ENCODE peak calls at places on chromosome 11, in nine cellular contexts. D is naive thymus-derived CD4-positive, alpha-beta T cell; W is A549; Q is caudate nucleus; Y is DND-41; X is transverse colon; Z is CD8-positive, alpha-beta T cell; T is effector memory CD4-positive, alpha-beta T cell; J is RWPE1. E is an unnamed sample.

GRCh38 chr11:105357764-105358163 is 218.2 kb upstream of the CARD18 start:
- DNase-seq in T (no peak), Q (no peak), X (no peak), Y (no peak), Z (no peak), J (no peak), D (no peak), W (no peak), E (no peak)

GRCh38 chr11:9675691-9676090 is 11.8 kb downstream of the SWAP70 start:
- DNase-seq in Z (no peak), Q (no peak), Y (no peak), D (no peak), T (no peak), J (no peak), X (no peak), W (no peak), E (no peak)

GRCh38 chr11:62256281-62256680 is 13.7 kb upstream of the SCGB2A2 start:
- DNase-seq in D (no peak), Y (no peak), X (no peak), T (no peak), Z (no peak), Q (no peak), J (peak), W (no peak), E (no peak)

GRCh38 chr11:70418130-70418529 is 19.8 kb downstream of the CTTN start:
- DNase-seq in Z (no peak), X (no peak), J (no peak), W (no peak), Y (no peak), Q (no peak), D (no peak), T (no peak), E (no peak)

GRCh38 chr11:131889146-131889577 is 518.7 kb downstream of the NTM start:
- DNase-seq in Q (no peak), Y (no peak), T (no peak), D (no peak), W (no peak), J (no peak), X (no peak), Z (no peak), E (no peak)

GRCh38 chr11:115206365-115207022 is 297.7 kb downstream of the CADM1 start:
- DNase-seq in W (no peak), X (no peak), T (no peak), D (no peak), Z (no peak), J (no peak), Q (no peak), Y (no peak), E (no peak)

GRCh38 chr11:64138413-64138812 is 27.5 kb downstream of the MACROD1 start:
- DNase-seq in T (no peak), Z (no peak), Q (no peak), J (no peak), D (no peak), Y (no peak), W (no peak), X (no peak), E (no peak)

GRCh38 chr11:118436639-118437045 is 350 bp downstream of the KMT2A start:
- DNase-seq in Y (no peak), Q (no peak), X (peak), Z (no peak), J (peak), W (no peak), D (no peak), T (no peak), E (peak)

GRCh38 chr11:105923814-105924213 is 98.2 kb downstream of the MSANTD4 start:
- DNase-seq in T (no peak), J (no peak), Y (no peak), W (no peak), D (no peak), Z (no peak), X (no peak), Q (no peak), E (no peak)

GRCh38 chr11:33778682-33779081 is 4.4 kb upstream of the FBXO3 start:
- DNase-seq in X (no peak), Y (no peak), Q (no peak), Z (no peak), T (no peak), W (no peak), D (no peak), J (no peak), E (no peak)

GRCh38 chr11:93741882-93742226 is 382 bp downstream of the C11orf54 start:
- DNase-seq in Q (no peak), X (peak), Y (no peak), J (peak), D (no peak), Z (no peak), T (no peak), W (peak), E (no peak)

GRCh38 chr11:3894128-3894731 is 38.8 kb downstream of the STIM1 start:
- DNase-seq in J (no peak), D (no peak), Z (no peak), X (peak), W (no peak), Y (peak), Q (no peak), T (no peak), E (no peak)

GRCh38 chr11:9927670-9928069 is 263.8 kb downstream of the SWAP70 start:
- DNase-seq in Q (no peak), T (no peak), D (no peak), W (no peak), X (no peak), Y (no peak), J (no peak), Z (no peak), E (no peak)

GRCh38 chr11:90222152-90222458 is 744 bp downstream of the CHORDC1 start:
- DNase-seq in W (no peak), Q (no peak), Y (no peak), X (no peak), Z (no peak), J (peak), D (no peak), T (no peak), E (no peak)

GRCh38 chr11:104033134-104033533 is 3.3 kb upstream of the DDI1 start:
- DNase-seq in Z (no peak), D (no peak), J (peak), X (no peak), W (peak), Y (no peak), T (no peak), Q (no peak), E (no peak)

GRCh38 chr11:95147364-95147905 is 57.8 kb downstream of the ENDOD1 start:
- DNase-seq in Q (no peak), Z (no peak), T (no peak), Y (no peak), D (no peak), X (no peak), J (peak), W (peak), E (no peak)

GRCh38 chr11:86726118-86726748 is 53.8 kb upstream of the ME3 start:
- DNase-seq in T (no peak), J (peak), X (no peak), Y (no peak), D (no peak), Z (no peak), W (peak), Q (no peak), E (no peak)

GRCh38 chr11:4084406-4084805 is 10.2 kb upstream of the RRM1 start:
- DNase-seq in Y (no peak), Q (no peak), T (no peak), W (no peak), Z (no peak), X (no peak), D (no peak), J (no peak), E (no peak)

GRCh38 chr11:130555251-130555841 is 106.9 kb downstream of the ADAMTS15 start:
- DNase-seq in X (no peak), J (no peak), Y (no peak), D (no peak), Z (no peak), W (no peak), Q (no peak), T (no peak), E (no peak)

GRCh38 chr11:126720539-126721235 is 279.9 kb downstream of the KIRREL3 start:
- DNase-seq in D (no peak), J (no peak), X (no peak), W (no peak), Y (no peak), Q (no peak), T (no peak), Z (no peak), E (no peak)

GRCh38 chr11:88284306-88285057 is 53.1 kb downstream of the CTSC start:
- DNase-seq in Y (no peak), Z (no peak), D (no peak), T (no peak), J (no peak), Q (no peak), X (no peak), W (no peak), E (no peak)

GRCh38 chr11:43515090-43515489 is 156.4 kb downstream of the TTC17 start:
- DNase-seq in T (no peak), X (no peak), Y (no peak), J (no peak), Q (no peak), D (no peak), W (peak), Z (no peak), E (no peak)

DNA sequence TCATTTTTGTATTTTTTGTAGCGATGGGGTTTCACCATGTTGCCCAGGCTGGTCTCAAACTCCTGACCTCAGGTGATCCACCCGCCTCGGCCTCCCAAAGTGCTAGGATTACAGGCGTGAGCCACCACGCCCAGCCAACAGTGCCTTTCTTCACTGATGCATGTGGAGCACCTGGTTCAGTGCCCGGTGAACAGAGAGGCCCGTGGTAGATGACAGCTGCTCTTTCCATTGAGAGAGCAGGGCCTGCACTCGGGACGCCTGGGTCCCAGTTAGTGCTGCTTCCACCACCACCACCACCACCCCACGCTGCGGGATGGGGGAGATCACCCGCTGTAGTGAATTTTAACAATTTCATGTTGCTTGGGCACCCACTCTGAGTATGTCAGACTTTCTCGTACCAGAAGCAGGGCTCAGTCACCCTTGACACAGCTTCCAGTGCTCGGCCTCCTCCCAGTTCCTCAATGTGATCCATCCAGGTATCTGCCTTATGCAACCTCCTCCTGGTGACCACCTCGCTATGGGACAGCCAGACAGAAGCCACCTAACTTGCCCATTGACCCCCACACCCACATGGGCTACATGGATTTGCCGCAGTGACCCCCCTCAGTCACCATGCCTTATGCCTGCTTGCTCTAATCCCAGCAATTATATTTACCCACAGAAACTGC is 36.6 kb downstream of the ARRB1 start:
- DNase-seq in T (no peak), Q (no peak), W (no peak), J (no peak), X (no peak), Z (no peak), Y (no peak), D (no peak), E (no peak)
- H3K27ac ChIP-seq in T (no peak), Q (no peak), W (no peak), J (no peak), X (peak), Z (no peak), Y (no peak), D (no peak), E (no peak)

DNA sequence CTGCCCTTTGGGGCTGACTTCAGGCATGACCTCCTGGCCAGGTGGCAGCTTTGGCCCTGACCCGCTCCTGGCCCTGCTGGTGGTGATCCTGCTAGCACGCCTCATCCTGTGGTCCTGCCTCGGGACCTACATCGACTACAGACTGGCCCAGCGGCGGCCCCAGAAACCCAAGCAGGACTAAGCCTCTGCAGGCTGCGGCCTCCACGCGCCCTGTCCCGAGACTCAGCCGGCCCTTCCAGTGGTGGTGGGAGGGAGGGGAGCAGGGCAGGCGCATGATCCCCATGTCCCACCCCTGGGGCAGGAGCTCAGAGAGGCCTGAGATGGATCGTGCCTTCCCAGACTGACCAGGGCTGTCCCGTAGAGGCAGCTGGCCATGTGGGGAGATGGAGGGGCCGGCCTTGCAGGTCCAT is 2.1 kb downstream of the SMIM38 start:
- DNase-seq in W (no peak), X (no peak), Q (no peak), Y (no peak), J (no peak), Z (no peak), T (no peak), D (no peak), E (no peak)
- H3K27ac ChIP-seq in W (no peak), X (no peak), Q (peak), Y (no peak), J (no peak), Z (no peak), T (no peak), D (no peak), E (no peak)

DNA sequence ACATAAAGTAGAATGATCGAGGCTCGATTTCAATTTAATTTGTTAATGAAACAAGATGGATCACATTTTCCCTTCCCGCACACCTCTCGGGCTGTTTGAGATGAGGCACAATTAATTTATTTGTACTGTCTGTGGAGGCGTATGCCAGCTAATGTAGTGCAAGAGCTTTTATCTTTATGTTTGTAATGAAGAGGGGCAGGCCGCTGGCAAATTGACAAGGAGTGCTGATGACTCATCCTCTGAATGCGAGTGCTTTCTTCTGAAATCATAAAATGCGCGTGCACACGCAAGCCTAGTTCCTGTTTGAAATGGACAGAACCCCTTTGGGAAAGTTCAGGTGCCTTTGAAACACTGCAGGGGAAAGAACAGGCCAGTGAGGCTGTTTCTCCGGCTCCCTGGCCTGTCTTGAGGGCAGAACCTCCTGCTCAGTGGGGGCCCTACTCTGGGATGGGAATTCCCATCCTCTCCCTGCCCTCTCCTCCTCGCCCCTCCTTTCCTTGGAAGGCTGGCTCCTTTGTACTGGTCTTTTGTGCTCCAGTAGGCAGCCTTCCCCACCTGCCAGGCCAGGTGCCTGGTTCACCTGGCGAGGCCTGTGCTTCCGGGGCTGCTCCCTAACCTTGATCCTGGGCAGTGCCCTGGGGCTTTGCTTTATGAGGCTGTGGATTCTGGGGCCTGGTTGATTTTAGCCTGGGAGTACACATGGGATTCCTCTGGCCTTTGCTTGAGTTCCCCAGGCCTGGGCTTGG is 50.3 kb downstream of the TEAD1 start:
- DNase-seq in D (no peak), Y (no peak), Z (no peak), Q (no peak), X (peak), W (peak), J (peak), T (no peak), E (no peak)
- H3K27ac ChIP-seq in D (no peak), Y (no peak), Z (no peak), Q (no peak), X (peak), W (peak), J (peak), T (no peak), E (no peak)

GRCh38 chr11:60658409-60658808 is 41.0 kb upstream of the MS4A8 start:
- DNase-seq in Y (no peak), Q (no peak), Z (no peak), T (no peak), D (no peak), W (peak), J (no peak), X (no peak), E (no peak)
- H3K27ac ChIP-seq in Y (no peak), Q (no peak), Z (no peak), T (no peak), D (no peak), W (no peak), J (no peak), X (no peak), E (no peak)

DNA sequence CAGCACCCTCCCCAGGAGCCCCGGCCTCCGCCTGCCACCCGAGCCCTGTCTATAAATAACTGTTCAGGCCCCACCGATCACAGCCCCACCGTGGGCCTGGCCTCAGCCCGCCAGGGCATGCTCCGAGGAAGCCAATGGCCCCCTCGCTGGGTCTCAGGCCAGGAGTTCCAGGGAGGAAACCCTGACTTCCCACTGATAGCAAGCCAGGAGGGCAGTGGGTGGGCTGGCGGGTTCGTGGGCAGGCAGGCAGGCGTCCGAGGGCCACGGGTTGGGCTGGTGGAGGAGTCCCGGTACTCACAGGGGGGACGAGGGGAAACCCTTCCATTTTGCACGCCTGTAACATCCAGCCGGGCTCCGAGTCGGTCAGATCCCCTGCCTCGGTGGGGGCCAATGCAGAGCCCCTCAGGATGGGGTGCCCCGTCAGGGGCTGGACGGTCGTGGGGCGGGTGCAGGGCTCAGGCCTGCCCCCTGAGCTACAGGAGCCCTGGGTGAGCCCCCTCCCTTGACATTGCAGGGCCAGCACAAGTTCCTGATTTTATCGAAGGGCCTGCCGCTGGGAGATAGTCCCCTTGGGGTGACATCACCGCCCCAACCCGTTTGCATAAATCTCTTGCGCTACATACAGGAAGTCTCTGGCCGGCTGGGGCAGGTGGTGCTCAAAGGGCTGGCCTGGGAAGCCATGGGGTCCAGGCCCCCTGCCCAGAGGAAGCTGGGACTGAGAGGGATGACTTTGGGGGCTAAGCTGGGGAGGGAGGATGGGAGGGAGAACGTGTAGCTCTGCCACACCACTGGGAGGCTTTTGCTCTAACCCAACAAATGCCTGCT is at the start of gene SPI1:
- DNase-seq in Z (no peak), T (no peak), Y (no peak), X (peak), J (no peak), D (no peak), W (no peak), Q (no peak), E (no peak)
- H3K27ac ChIP-seq in Z (no peak), T (no peak), Y (no peak), X (peak), J (no peak), D (no peak), W (no peak), Q (peak), E (no peak)

GRCh38 chr11:73405146-73405510 is 28.9 kb downstream of the RELT start:
- DNase-seq in Q (no peak), W (no peak), Z (no peak), Y (no peak), T (no peak), J (no peak), X (no peak), D (no peak), E (no peak)

GRCh38 chr11:73406131-73406530 is 29.9 kb downstream of the RELT start:
- DNase-seq in Z (no peak), X (no peak), W (no peak), D (no peak), Q (no peak), Y (no peak), T (no peak), J (no peak), E (no peak)

GRCh38 chr11:73403541-73403940 is 27.3 kb downstream of the RELT start:
- DNase-seq in D (no peak), T (no peak), Y (no peak), Z (no peak), X (no peak), J (no peak), W (no peak), Q (no peak), E (no peak)

GRCh38 chr11:73404048-73404447 is 27.8 kb downstream of the RELT start:
- DNase-seq in D (no peak), Y (peak), Z (no peak), W (peak), Q (peak), X (peak), J (peak), T (no peak), E (no peak)

DNA sequence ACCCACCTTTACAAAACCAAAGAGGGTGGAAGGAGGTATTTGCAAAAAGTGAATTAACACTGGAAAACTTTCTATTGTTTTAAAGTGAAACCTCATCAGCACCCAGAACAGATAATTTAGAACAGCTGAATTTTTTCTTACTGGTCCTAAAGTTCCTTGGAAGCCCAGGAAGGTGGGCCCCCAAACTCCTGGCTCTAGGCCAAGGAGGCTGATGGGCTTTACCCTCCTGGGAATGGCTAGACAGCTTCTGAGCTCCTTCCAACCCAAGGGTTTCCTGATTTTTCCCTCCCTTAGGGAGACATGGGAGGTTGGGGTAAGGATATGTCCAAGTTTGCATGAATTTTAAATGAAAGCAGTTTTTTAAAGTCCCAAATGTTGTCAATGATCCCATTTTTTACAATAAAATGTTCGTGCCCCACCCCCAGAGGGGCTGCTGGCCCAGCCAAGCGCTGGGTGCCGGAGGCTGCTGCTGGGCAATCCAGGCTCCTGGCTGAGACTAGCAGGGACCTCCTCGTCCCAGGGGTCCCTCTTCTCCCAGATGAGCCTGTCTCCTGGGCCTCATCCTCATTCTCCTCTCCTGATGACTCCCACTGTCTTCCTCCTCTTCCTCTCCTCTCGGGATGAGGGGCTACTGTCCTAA is 28.4 kb downstream of the RELT start:
- DNase-seq in D (no peak), J (no peak), T (no peak), Q (no peak), W (no peak), Y (no peak), Z (no peak), X (no peak), E (no peak)
- H3K27ac ChIP-seq in D (no peak), J (no peak), T (no peak), Q (no peak), W (no peak), Y (no peak), Z (no peak), X (no peak), E (no peak)

DNA sequence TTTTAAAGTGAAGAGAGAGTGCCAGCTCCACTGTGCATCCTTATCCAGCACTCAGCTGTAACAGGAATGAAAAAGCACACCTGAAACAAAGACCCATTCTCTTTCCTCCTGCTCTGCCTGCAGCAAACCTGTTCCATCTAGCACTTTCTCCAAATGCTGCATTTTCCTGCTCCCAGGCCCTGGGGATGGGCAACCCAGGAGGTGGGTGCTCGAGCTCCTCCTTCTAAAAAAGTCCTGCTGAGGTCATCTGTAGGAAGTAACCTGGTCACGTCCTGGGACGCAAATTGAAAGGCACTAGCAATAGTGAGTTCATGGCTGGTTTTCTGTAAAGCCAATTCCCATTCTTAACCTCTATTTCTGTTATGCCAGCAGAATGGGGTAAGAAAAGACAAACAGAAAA is 173.7 kb downstream of the MAML2 start:
- DNase-seq in X (no peak), J (no peak), T (no peak), W (no peak), Q (no peak), Z (no peak), D (no peak), Y (no peak), E (no peak)
- H3K27ac ChIP-seq in X (peak), J (peak), T (no peak), W (peak), Q (no peak), Z (no peak), D (no peak), Y (no peak), E (no peak)

E was measured in CD4-positive, CD25-positive, alpha-beta regulatory T cell.